ENCODE peak calls at places on chromosome 20, in seven cellular contexts. E, W, O, Q, C, Z and F are unnamed samples.

GRCh38 chr20:20796766-20797415 is 84.4 kb upstream of the RALGAPA2 start:
- DNase-seq in O (no peak), C (no peak), Q (no peak), Z (no peak), W (no peak), E (no peak), F (no peak)

GRCh38 chr20:4509825-4510522 is 211.7 kb upstream of the PRND start:
- DNase-seq in C (no peak), Q (no peak), E (no peak), O (no peak), W (no peak), Z (no peak), F (no peak)

GRCh38 chr20:13353261-13353945 is 132.3 kb downstream of the ISM1 start:
- DNase-seq in W (no peak), O (no peak), E (no peak), Z (no peak), C (no peak), Q (no peak), F (no peak)

GRCh38 chr20:8144282-8145245 is 12.5 kb downstream of the PLCB1 start:
- DNase-seq in Z (no peak), C (no peak), O (no peak), Q (no peak), E (no peak), W (no peak), F (no peak)

GRCh38 chr20:34704177-34705007 is at the start of gene TP53INP2:
- DNase-seq in E (peak; percentile 92), Q (peak; percentile 74), O (peak; percentile 98), C (peak; percentile 93), Z (peak; percentile 99), W (peak; percentile 96), F (peak; percentile 96)

GRCh38 chr20:57505991-57506390 is 18.9 kb downstream of the CTCFL start:
- DNase-seq in Q (no peak), O (no peak), E (no peak), Z (no peak), W (no peak), C (no peak), F (no peak)

GRCh38 chr20:38201356-38201755 is 36.3 kb upstream of the TGM2 start:
- DNase-seq in W (no peak), Q (no peak), C (no peak), Z (no peak), O (peak; percentile 57), E (no peak), F (no peak)

GRCh38 chr20:23752481-23753193 is 1.9 kb upstream of the CST1 start:
- DNase-seq in Q (no peak), E (no peak), C (no peak), O (no peak), W (no peak), Z (no peak), F (no peak)

GRCh38 chr20:23024701-23025100 is 10.4 kb upstream of the SSTR4 start:
- DNase-seq in C (no peak), E (no peak), W (no peak), Q (no peak), Z (no peak), O (no peak), F (no peak)

GRCh38 chr20:38859070-38859690 is 53.7 kb downstream of the PPP1R16B start:
- DNase-seq in Z (no peak), C (no peak), O (no peak), W (no peak), Q (no peak), E (no peak), F (peak; percentile 47)

GRCh38 chr20:37973059-37973910 is 60.0 kb downstream of the TTI1 start:
- DNase-seq in O (no peak), Z (peak; percentile 71), E (no peak), W (no peak), Q (no peak), C (no peak), F (no peak)

GRCh38 chr20:38243617-38244016 is 16.9 kb downstream of the KIAA1755 start:
- DNase-seq in C (no peak), Q (no peak), E (no peak), Z (no peak), W (no peak), O (peak; percentile 59), F (no peak)

GRCh38 chr20:9416421-9416820 is 98.0 kb upstream of the LAMP5 start:
- DNase-seq in Q (no peak), W (no peak), Z (no peak), C (no peak), E (no peak), O (no peak), F (no peak)

GRCh38 chr20:51042657-51043247 is 19.8 kb upstream of the KCNG1 start:
- DNase-seq in E (no peak), W (no peak), O (no peak), C (no peak), Q (peak; percentile 22), Z (no peak), F (no peak)

GRCh38 chr20:11302436-11302835 is 615.3 kb upstream of the BTBD3 start:
- DNase-seq in C (no peak), O (no peak), W (no peak), Q (no peak), E (no peak), Z (no peak), F (no peak)

GRCh38 chr20:43318749-43319148 is 129.0 kb upstream of the PTPRT start:
- DNase-seq in Q (no peak), E (no peak), C (no peak), W (no peak), O (no peak), Z (no peak), F (no peak)

GRCh38 chr20:12243327-12243726 is 325.6 kb downstream of the BTBD3 start:
- DNase-seq in W (no peak), Z (no peak), Q (no peak), E (no peak), C (no peak), O (no peak), F (no peak)

GRCh38 chr20:46293084-46293483 is 15.2 kb downstream of the CDH22 start:
- DNase-seq in E (no peak), W (no peak), C (no peak), O (no peak), Z (no peak), Q (no peak), F (no peak)

GRCh38 chr20:57791946-57792328 is 82.1 kb upstream of the PMEPA1 start:
- DNase-seq in Z (no peak), C (no peak), W (no peak), O (no peak), E (no peak), Q (no peak), F (no peak)

GRCh38 chr20:52289956-52290355 is 98.4 kb upstream of the ZFP64 start:
- DNase-seq in W (no peak), Z (no peak), C (no peak), O (no peak), E (no peak), Q (no peak), F (no peak)

GRCh38 chr20:5524886-5525285 is 208.1 kb upstream of the PROKR2 start:
- DNase-seq in C (no peak), E (no peak), W (no peak), Z (no peak), O (no peak), Q (no peak), F (no peak)

GRCh38 chr20:17864791-17865190 is 103.8 kb downstream of the SNX5 start:
- DNase-seq in C (no peak), Z (no peak), Q (no peak), O (no peak), W (no peak), E (no peak), F (no peak)

GRCh38 chr20:21725892-21726291 is 20.4 kb downstream of the PAX1 start:
- DNase-seq in C (no peak), W (no peak), O (no peak), E (no peak), Z (no peak), Q (no peak), F (no peak)

GRCh38 chr20:5949943-5950270 is 426 bp downstream of the TRMT6 start:
- DNase-seq in C (no peak), Z (no peak), E (no peak), W (no peak), O (no peak), Q (no peak), F (no peak)

GRCh38 chr20:16528078-16528477 is 45.2 kb downstream of the KIF16B start:
- DNase-seq in W (peak; percentile 54), C (peak; percentile 36), Z (no peak), Q (peak; percentile 81), O (no peak), E (peak; percentile 75), F (peak; percentile 78)
- TF ChIP-seq POLR2AphosphoS5 in W (peak; percentile 77), C (no peak), Z (no peak), Q (peak; percentile 52), O (no peak), E (peak; percentile 82), F (peak; percentile 75)

GRCh38 chr20:36775826-36776225 is 2.3 kb upstream of the DSN1 start:
- DNase-seq in C (no peak), O (no peak), E (no peak), W (no peak), Z (no peak), Q (no peak), F (no peak)
- H3K4me1 ChIP-seq in C (no peaks in the 10 kb centered on the region), O (peaks cover 19% of the 10 kb centered on the region), E (peaks cover 8% of the 10 kb centered on the region), W (peaks cover 33% of the 10 kb centered on the region), Z (peaks cover 27% of the 10 kb centered on the region), Q (peaks cover 22% of the 10 kb centered on the region), F (peaks cover 16% of the 10 kb centered on the region)

DNA sequence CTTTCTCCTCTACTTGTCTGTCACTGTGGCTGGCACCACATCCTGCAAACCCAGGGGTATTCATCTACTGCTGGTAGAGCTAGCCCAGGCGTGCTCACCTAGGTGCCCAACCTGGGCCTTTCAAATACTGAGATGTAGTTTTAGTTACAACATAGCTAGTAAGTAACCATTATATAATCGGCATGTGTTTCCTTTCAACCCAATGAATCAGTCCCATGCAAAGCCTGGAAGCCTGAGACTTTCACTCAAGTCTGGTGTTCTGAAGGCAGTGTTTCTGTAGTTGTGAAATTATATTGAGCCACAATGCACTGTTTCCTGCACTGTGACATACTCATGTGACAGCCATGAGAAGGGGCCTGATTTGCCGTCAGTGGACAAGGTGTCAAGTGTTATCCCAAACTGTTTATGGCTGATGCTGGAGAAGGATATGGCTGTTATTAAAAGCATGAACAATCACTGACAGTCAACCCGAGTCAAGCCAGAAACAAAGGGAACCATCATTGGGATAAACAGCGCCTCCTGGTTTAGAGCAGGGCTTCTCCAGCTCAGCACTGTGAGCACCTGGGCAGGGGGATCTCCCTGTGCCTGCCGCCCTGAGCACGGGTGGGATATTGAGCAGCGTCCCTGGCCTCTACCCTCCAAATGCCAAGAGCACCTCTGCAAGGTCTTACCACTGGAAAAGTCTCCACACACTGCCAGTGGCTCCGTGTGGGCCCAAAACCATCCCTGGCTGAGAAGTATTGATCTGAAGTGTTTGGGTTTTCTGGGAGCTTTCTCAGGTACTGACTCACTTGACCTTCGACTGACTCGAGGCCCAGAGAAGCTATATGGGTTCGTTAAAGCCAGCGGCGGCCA is 1.6 kb downstream of the PSMA7 start:
- DNase-seq in C (no peak), W (no peak), Q (no peak), O (no peak), E (no peak), Z (no peak), F (no peak)
- TF ChIP-seq POLR2A in C (no peak), W (no peak), Q (no peak), O (no peak), E (no peak), Z (no peak), F (no peak)

DNA sequence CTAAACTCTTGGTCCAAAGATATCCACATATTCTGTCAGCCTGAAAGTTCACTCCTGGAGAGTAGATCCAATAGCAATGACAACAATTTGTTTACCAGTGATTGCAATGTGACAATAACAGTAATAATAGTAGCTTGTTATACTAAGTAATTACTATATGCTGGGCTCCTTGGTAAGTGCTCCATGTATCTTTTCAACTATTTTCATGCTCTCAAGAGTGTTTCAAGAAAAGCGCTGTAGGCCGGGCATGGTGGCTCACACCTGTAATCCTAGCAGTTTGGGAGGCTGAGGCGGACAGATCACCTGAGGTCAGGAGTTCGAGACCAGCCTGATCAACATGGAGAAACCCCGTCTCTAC is 15.4 kb downstream of the BCL2L1 start:
- DNase-seq in C (no peak), Z (no peak), W (no peak), Q (no peak), E (no peak), O (no peak), F (no peak)
- TF ChIP-seq POLR2AphosphoS5 in C (no peak), Z (no peak), W (no peak), Q (no peak), E (no peak), O (no peak), F (no peak)